ENCODE peak calls at places on chromosomes 5 and 9, in five cellular contexts. B is foreskin fibroblast, I is heart right ventricle, X is GM23338, A is OCI-LY7. M is an unnamed sample.

GRCh38 chr5:75512383-75513074 is 838 bp downstream of the POLK start:
- DNase-seq in B (no peak), I (no peak), X (no peak), A (no peak), M (no peak)

GRCh38 chr5:113082547-113082905 is 105.9 kb downstream of the DCP2 start:
- DNase-seq in B (no peak), I (no peak), X (no peak), A (no peak), M (no peak)

GRCh38 chr5:175109058-175109755 is 334.8 kb downstream of the DRD1 start:
- DNase-seq in B (no peak), I (no peak), X (no peak), A (no peak), M (no peak)

GRCh38 chr9:133226219-133227171 is 17.4 kb upstream of the OBP2B start:
- DNase-seq in B (no peak), I (no peak), X (peak), A (no peak), M (no peak)

GRCh38 chr5:4442221-4442620 is 697.9 kb upstream of the ADAMTS16 start:
- DNase-seq in B (no peak), I (no peak), X (no peak), A (no peak), M (no peak)

GRCh38 chr5:35164860-35165542 is 65.3 kb downstream of the PRLR start:
- DNase-seq in B (no peak), I (no peak), X (no peak), A (no peak), M (no peak)

GRCh38 chr5:57069115-57069835 is 104.6 kb upstream of the GPBP1 start:
- DNase-seq in B (no peak), I (no peak), X (no peak), A (no peak), M (no peak)

GRCh38 chr5:64635056-64635686 is 55.1 kb upstream of the SHISAL2B start:
- DNase-seq in B (peak), I (no peak), X (peak), A (peak), M (no peak)

GRCh38 chr9:128113526-128114325 is 13.8 kb downstream of the PTGES2 start:
- DNase-seq in B (no peak), I (no peak), X (no peak), A (no peak), M (no peak)

GRCh38 chr9:14353222-14354056 is 39.5 kb upstream of the NFIB start:
- DNase-seq in B (peak), I (peak), X (peak), A (peak), M (peak)

GRCh38 chr5:158895573-158895972 is 204.1 kb downstream of the EBF1 start:
- DNase-seq in B (peak), I (no peak), X (peak), A (no peak), M (no peak)

GRCh38 chr9:69430206-69430605 is 105.2 kb downstream of the ENTREP1 start:
- DNase-seq in B (no peak), I (no peak), X (no peak), A (no peak), M (no peak)

GRCh38 chr5:102700126-102700851 is 54.8 kb upstream of the PAM start:
- DNase-seq in B (no peak), I (no peak), X (no peak), A (no peak), M (no peak)

GRCh38 chr9:113309204-113309813 is 6.1 kb upstream of the RNF183 start:
- DNase-seq in B (peak), I (no peak), X (peak), A (peak), M (no peak)

GRCh38 chr5:153941265-153941664 is 97.4 kb downstream of the FAM114A2 start:
- DNase-seq in B (no peak), I (no peak), X (peak), A (no peak), M (no peak)

GRCh38 chr9:83061036-83061435 is 1.9 kb downstream of the RASEF start:
- DNase-seq in B (peak), I (no peak), X (no peak), A (no peak), M (no peak)

GRCh38 chr9:125990793-125991220 is 243.6 kb downstream of the PBX3 start:
- DNase-seq in B (no peak), I (no peak), X (no peak), A (no peak), M (no peak)

GRCh38 chr5:8686707-8687106 is 817.8 kb downstream of the MTRR start:
- DNase-seq in B (peak), I (no peak), X (no peak), A (no peak), M (no peak)

GRCh38 chr9:91711755-91712591 is 238.1 kb downstream of the ROR2 start:
- DNase-seq in B (no peak), I (no peak), X (no peak), A (peak), M (no peak)

DNA sequence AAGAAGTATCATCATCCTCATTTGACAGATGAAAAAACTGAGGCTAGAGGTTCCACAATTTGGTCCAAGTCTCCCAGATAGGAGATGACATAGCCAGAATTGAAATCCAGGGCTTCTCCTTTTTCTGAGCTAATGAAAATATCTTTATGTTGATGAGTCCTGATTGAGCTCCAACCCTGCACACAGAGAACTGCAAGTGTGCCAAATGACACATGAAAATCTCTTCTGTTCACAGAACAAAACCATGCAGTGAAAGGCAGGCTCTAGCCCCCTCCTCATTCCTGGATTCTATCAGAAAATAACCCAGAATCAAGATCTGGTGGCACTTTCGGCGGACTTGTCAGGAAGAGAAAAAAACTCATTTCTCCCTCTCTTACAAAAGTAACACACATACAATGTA is 124.0 kb downstream of the GLIS3 start:
- DNase-seq in B (no peak), I (no peak), X (no peak), A (no peak), M (no peak)
- TF ChIP-seq CTCF in B (no peak), I (no peak), X (no peak), A (no peak), M (no peak)

GRCh38 chr9:130208600-130209347 is 36.6 kb downstream of the NCS1 start:
- DNase-seq in B (no peak), I (no peak), X (peak), A (no peak), M (no peak)
- TF ChIP-seq CTCF in B (no peak), I (no peak), X (no peak), A (no peak), M (no peak)

GRCh38 chr9:131419716-131420115 is 25.8 kb downstream of the PRRC2B start:
- DNase-seq in B (no peak), I (no peak), X (no peak), A (no peak), M (no peak)

GRCh38 chr9:131419029-131419614 is 25.2 kb downstream of the PRRC2B start:
- DNase-seq in B (peak), I (no peak), X (no peak), A (no peak), M (no peak)

GRCh38 chr9:131421691-131422090 is 27.8 kb downstream of the PRRC2B start:
- DNase-seq in B (no peak), I (no peak), X (no peak), A (no peak), M (no peak)

GRCh38 chr9:131422241-131422792 is 28.4 kb downstream of the PRRC2B start:
- DNase-seq in B (peak), I (no peak), X (no peak), A (no peak), M (no peak)

DNA sequence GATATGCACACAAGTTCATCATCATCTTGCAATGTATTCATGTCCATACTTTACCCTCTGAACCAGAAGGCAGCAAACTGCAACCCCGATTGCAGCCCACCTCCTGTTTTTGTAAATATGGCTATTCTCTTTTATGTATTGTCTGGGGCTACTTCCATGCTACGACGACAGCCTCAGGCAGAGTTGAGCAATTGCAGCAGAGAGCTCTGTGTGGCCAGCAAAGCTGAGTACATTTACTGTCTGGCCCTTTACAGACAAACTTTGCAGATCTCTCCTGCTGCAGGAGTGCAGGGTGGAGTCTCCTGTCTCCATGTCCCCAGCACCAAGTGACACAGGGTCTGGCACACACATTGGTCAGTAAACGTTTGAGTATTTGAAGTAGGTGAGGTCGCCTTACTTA is 27.0 kb downstream of the PRRC2B start:
- DNase-seq in B (peak), I (no peak), X (peak), A (no peak), M (no peak)
- TF ChIP-seq CTCF in B (no peak), I (no peak), X (no peak), A (no peak), M (no peak)

GRCh38 chr5:142719836-142720330 is 34.0 kb upstream of the FGF1 start:
- DNase-seq in B (no peak), I (no peak), X (no peak), A (no peak), M (no peak)

GRCh38 chr5:142720561-142721275 is 34.8 kb upstream of the FGF1 start:
- DNase-seq in B (no peak), I (peak), X (no peak), A (no peak), M (no peak)

GRCh38 chr5:142716963-142717362 is 31.1 kb upstream of the FGF1 start:
- DNase-seq in B (peak), I (peak), X (peak), A (peak), M (peak)

GRCh38 chr5:142715291-142715690 is 29.4 kb upstream of the FGF1 start:
- DNase-seq in B (no peak), I (no peak), X (no peak), A (no peak), M (no peak)

GRCh38 chr5:142717582-142718215 is 31.8 kb upstream of the FGF1 start:
- DNase-seq in B (peak), I (no peak), X (peak), A (peak), M (no peak)
- TF ChIP-seq CTCF in B (peak), I (peak), X (peak), A (peak), M (no peak)

GRCh38 chr9:115254217-115254616 is 136.3 kb upstream of the TNC start:
- DNase-seq in B (peak), I (no peak), X (no peak), A (no peak), M (no peak)

GRCh38 chr9:115254781-115255180 is 136.8 kb upstream of the TNC start:
- DNase-seq in B (peak), I (no peak), X (no peak), A (no peak), M (no peak)

GRCh38 chr9:115250646-115251045 is 132.7 kb upstream of the TNC start:
- DNase-seq in B (peak), I (no peak), X (peak), A (no peak), M (no peak)
- TF ChIP-seq CTCF in B (no peak), I (no peak), X (no peak), A (no peak), M (no peak)

GRCh38 chr9:88661759-88662158 is 126.8 kb downstream of the NXNL2 start:
- DNase-seq in B (peak), I (no peak), X (no peak), A (no peak), M (no peak)

GRCh38 chr9:88658311-88658822 is 123.4 kb downstream of the NXNL2 start:
- DNase-seq in B (peak), I (peak), X (no peak), A (no peak), M (no peak)

GRCh38 chr9:88657893-88658292 is 122.9 kb downstream of the NXNL2 start:
- DNase-seq in B (peak), I (no peak), X (no peak), A (no peak), M (no peak)

GRCh38 chr9:88659126-88659525 is 124.1 kb downstream of the NXNL2 start:
- DNase-seq in B (no peak), I (no peak), X (no peak), A (no peak), M (no peak)

DNA sequence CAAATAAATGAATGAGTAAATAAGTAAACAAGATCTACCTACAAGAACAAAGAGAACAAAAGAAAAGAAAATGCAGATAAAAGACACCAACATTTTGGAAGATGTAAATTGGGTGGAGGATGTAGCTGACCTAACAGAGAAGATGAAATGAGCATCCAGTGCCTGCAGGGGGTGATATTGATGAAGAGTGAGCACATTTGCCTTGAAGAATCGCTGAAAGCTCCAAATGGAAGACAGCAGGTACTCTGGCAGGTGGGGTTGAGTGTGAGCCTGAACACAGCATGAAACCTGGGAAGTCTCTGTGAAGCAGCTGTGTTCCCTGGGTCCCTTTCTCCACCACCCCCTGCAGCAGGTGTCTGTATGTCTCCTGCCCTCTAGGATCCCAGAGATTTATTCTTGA is 125.6 kb downstream of the NXNL2 start:
- DNase-seq in B (peak), I (no peak), X (peak), A (peak), M (no peak)
- TF ChIP-seq CTCF in B (peak), I (no peak), X (peak), A (peak), M (peak)

GRCh38 chr5:141245250-141245717 is at the start of gene PCDHB15:
- DNase-seq in B (peak), I (no peak), X (peak), A (no peak), M (peak)
- TF ChIP-seq CTCF in B (no peak), I (peak), X (peak), A (no peak), M (peak)

DNA sequence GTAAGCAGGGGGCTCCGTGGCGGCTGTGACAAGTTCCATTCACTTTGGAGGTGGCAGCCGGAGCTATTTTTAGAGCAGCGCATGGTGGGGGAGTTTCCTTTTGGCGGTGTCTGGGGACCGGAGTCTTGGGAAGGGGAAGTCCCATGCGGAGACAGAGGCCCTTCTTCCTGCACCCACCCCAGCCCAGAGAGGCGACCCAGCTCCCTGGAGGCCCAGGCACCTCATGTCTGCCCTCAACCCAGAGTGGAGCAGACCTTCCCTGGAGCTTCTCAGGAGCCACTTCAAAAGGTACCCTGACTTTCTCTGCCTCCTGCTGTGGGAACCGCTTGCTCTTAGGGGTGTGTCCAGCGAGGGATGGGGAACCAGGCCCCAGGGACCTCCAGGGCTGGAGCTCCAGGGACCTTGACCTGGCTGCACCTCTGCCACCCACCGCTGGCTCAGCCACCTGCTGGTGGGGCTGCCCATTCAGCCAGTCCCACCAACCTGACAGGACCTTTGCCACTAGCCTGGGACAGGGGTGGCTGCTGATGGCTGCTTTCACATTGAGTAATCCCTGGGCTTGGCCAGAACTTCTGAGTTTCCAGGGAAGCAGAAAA is 34.1 kb downstream of the NEK6 start:
- DNase-seq in B (peak), I (no peak), X (no peak), A (peak), M (no peak)
- TF ChIP-seq CTCF in B (no peak), I (no peak), X (no peak), A (peak), M (no peak)

DNA sequence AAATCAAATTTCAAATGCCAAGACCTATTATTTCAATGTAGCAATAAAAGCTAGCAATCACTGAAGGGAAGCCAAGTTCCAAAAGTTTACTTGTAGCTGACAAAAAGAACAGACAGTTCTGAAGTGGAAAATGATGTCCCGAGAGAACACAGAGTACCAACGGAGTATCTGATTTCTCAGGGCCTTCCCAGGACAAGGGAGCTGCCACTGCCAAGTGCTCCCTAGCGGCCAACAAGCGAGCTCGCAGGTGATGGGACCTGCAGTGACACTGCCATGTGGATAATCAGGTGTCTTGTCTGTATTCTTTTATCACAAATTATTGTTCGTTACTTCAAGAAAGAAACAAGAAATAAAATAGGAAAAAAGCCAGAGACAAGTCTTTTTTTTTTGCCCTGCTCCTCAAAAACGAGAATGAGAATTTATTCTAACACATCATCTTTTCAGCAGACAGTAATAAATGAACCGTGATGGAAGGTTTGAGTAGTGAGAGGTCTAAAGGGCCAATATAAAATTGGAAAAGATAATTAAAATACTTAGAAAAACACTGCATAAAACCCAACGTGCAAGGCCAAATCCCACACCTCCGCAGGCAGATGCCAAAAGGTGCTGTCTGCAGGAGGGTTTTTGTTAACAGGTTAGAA is 159.4 kb downstream of the MYO10 start:
- DNase-seq in B (peak), I (peak), X (peak), A (no peak), M (peak)
- TF ChIP-seq CTCF in B (peak), I (peak), X (peak), A (no peak), M (peak)

M was measured in nephron progenitor cell.